ENCODE peak calls at places on chromosomes 13 and 19, in four cellular contexts. J, U, L and B are unnamed samples.
A peak's percentile ranks its signal among the peaks of the same experiment; 100 is the strongest.

GRCh38 chr13:25463496-25463895 is 91.7 kb downstream of the ATP8A2 start:
- DNase-seq in J (no peak), U (no peak), L (no peak), B (no peak)

GRCh38 chr19:52923782-52924593 is 760 bp upstream of the ZNF888 start:
- DNase-seq in J (peak; percentile 48), U (peak; percentile 9), L (no peak), B (no peak)

GRCh38 chr13:60577761-60578160 is 180.7 kb downstream of the TDRD3 start:
- DNase-seq in J (no peak), U (no peak), L (no peak), B (no peak)

GRCh38 chr19:34712606-34713261 is 21.3 kb upstream of the ZNF181 start:
- DNase-seq in J (peak; percentile 82), U (peak; percentile 53), L (no peak), B (peak; percentile 50)

GRCh38 chr19:5934779-5935472 is 20.9 kb downstream of the CAPS start:
- DNase-seq in J (peak; percentile 86), U (no peak), L (no peak), B (no peak)

GRCh38 chr19:46766569-46767317 is 20.5 kb upstream of the STRN4 start:
- DNase-seq in J (no peak), U (no peak), L (no peak), B (peak; percentile 78)

GRCh38 chr13:51935326-51936171 is 73.8 kb downstream of the CCDC70 start:
- DNase-seq in J (peak; percentile 4), U (no peak), L (no peak), B (no peak)

GRCh38 chr13:53921473-53921872 is 892.9 kb downstream of the OLFM4 start:
- DNase-seq in J (no peak), U (no peak), L (no peak), B (no peak)

GRCh38 chr19:875265-875879 is 15.9 kb downstream of the CFD start:
- DNase-seq in J (no peak), U (no peak), L (no peak), B (no peak)

GRCh38 chr13:29676941-29677452 is 81.5 kb upstream of the SLC7A1 start:
- DNase-seq in J (peak; percentile 23), U (no peak), L (no peak), B (no peak)

GRCh38 chr19:13012690-13013608 is 17.7 kb downstream of the NFIX start:
- DNase-seq in J (peak; percentile 85), U (peak; percentile 73), L (no peak), B (peak; percentile 62)

GRCh38 chr19:18396471-18397241 is 766 bp downstream of the LRRC25 start:
- DNase-seq in J (no peak), U (no peak), L (no peak), B (no peak)

GRCh38 chr13:43769552-43769951 is 17.2 kb downstream of the ENOX1 start:
- DNase-seq in J (no peak), U (no peak), L (no peak), B (no peak)

GRCh38 chr19:7908078-7908699 is 4.5 kb downstream of the MAP2K7 start:
- DNase-seq in J (no peak), U (no peak), L (no peak), B (no peak)

GRCh38 chr19:1067341-1068103 is 555 bp downstream of the ARHGAP45 start:
- DNase-seq in J (no peak), U (no peak), L (no peak), B (no peak)

GRCh38 chr13:23979361-23980159 is 82.3 kb upstream of the C1QTNF9B start:
- DNase-seq in J (peak; percentile 82), U (peak; percentile 53), L (peak; percentile 25), B (peak; percentile 76)

GRCh38 chr13:51339952-51340732 is 651 bp downstream of the SERPINE3 start:
- DNase-seq in J (peak; percentile 47), U (no peak), L (no peak), B (no peak)

GRCh38 chr13:110323172-110323851 is 16.2 kb downstream of the COL4A2 start:
- DNase-seq in J (peak; percentile 72), U (no peak), L (peak; percentile 95), B (no peak)

GRCh38 chr19:34269968-34270621 is 15.7 kb downstream of the GARRE1 start:
- DNase-seq in J (peak; percentile 50), U (peak; percentile 27), L (peak; percentile 68), B (peak; percentile 64)

GRCh38 chr13:94914829-94915228 is 202.5 kb upstream of the SOX21 start:
- DNase-seq in J (peak; percentile 14), U (no peak), L (no peak), B (no peak)

GRCh38 chr19:7224205-7224833 is 69.9 kb downstream of the INSR start:
- DNase-seq in J (peak; percentile 68), U (peak; percentile 79), L (no peak), B (no peak)

GRCh38 chr19:17754634-17755532 is 3.6 kb downstream of the FCHO1 start:
- DNase-seq in J (no peak), U (no peak), L (no peak), B (peak; percentile 82)

GRCh38 chr19:1076046-1076386 is 9.0 kb downstream of the ARHGAP45 start:
- DNase-seq in J (no peak), U (no peak), L (no peak), B (no peak)

GRCh38 chr19:13689050-13689449 is 75.3 kb upstream of the MRI1 start:
- DNase-seq in J (peak; percentile 40), U (no peak), L (no peak), B (no peak)

GRCh38 chr19:5090780-5091575 is 122.1 kb downstream of the KDM4B start:
- DNase-seq in J (peak; percentile 36), U (peak; percentile 33), L (no peak), B (no peak)

GRCh38 chr19:49499030-49499670 is 2.9 kb downstream of the RPS11 start:
- DNase-seq in J (no peak), U (no peak), L (no peak), B (no peak)

GRCh38 chr19:28898279-28898678 is 314.7 kb downstream of the UQCRFS1 start:
- DNase-seq in J (no peak), U (no peak), L (no peak), B (no peak)

GRCh38 chr19:33054623-33055022 is 10.1 kb downstream of the RHPN2 start:
- DNase-seq in J (no peak), U (no peak), L (no peak), B (no peak)

GRCh38 chr19:596263-596655 is 6.6 kb downstream of the HCN2 start:
- DNase-seq in J (no peak), U (no peak), L (no peak), B (no peak)

GRCh38 chr19:6118043-6118442 is 7.7 kb upstream of the RFX2 start:
- DNase-seq in J (no peak), U (no peak), L (no peak), B (no peak)

GRCh38 chr13:35140831-35141230 is 198.8 kb downstream of the NBEA start:
- DNase-seq in J (peak; percentile 11), U (no peak), L (no peak), B (no peak)

GRCh38 chr13:30004204-30004603 is 153.8 kb upstream of the UBL3 start:
- DNase-seq in J (peak; percentile 61), U (no peak), L (no peak), B (no peak)

GRCh38 chr13:53189162-53189561 is 160.5 kb downstream of the OLFM4 start:
- DNase-seq in J (no peak), U (no peak), L (no peak), B (no peak)

DNA sequence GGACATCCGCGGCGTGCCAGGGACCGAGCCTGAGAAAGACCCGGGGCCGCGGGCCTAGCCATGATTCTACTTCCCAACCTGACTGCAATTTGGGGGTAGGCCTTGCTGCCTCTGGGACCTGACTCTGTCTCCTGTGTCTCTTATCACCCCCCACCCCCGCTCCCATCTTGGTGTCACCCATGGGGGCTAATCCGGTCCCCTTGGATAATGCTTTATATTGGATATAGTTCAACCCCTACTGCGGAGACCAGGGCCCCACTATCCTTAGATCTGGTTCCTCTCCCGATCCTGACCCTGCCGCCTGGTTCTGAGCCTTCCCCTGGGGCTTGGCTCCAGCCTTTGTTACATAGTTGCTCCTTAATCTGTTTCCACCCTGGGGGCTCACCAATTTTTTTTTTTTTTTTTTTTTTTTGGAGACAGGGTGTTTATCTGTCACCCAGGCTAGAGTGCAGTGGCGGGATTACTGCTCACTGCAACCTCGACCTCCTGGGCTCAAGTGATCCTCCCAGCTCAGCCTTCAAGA is 1.3 kb downstream of the BLOC1S3 start:
- DNase-seq in J (no peak), U (no peak), L (no peak), B (no peak)
- TF ChIP-seq CTCF in J (no peak), U (no peak), L (no peak), B (no peak)

DNA sequence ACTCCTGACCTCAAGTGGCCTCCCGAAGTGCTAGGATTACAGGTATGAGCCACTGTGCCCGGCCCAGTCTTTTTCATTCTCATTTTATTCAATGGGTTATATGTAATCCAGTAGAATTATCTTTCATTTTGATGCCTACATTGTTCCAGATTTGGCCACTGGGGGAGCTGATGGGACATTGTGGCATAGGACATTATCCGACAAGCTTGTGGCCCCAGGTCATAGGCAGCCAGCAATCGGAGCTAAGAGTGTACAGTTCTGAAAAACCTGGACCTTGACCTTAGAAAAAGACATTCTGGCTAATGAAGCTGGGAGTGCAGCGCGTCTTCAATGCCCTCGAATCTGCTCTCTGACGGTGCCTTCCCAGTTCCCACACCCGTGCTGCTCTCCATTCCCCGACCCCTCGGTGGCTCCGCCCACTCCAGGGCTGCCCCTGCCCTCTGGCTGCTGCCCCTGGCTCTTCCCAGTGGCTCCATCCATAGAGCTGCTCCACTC is 108.7 kb downstream of the TEX29 start:
- DNase-seq in J (peak; percentile 30), U (peak; percentile 63), L (no peak), B (peak; percentile 47)
- TF ChIP-seq CTCF in J (peak; percentile 64), U (peak; percentile 62), L (peak; percentile 63), B (peak; percentile 32)

DNA sequence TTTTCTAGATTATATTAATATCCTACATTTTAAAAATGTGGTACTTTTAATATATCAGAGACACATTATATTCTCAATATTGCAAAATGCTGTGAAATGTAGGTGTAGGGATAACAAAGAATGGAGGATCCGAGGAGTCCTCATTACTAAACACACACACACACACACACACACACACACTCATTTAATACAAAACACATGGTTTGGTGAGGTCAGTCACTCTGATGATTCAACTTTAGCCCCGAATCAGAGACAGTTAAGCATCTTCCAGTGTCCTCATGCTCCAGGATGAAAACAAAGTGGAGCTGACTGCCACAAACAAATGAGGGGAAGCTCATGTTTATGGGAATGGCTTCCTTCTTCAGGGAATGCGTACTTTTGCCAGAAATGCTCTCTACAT is 147.5 kb downstream of the CYSLTR2 start:
- DNase-seq in J (peak; percentile 99), U (no peak), L (no peak), B (no peak)
- TF ChIP-seq CTCF in J (no peak), U (no peak), L (no peak), B (no peak)

DNA sequence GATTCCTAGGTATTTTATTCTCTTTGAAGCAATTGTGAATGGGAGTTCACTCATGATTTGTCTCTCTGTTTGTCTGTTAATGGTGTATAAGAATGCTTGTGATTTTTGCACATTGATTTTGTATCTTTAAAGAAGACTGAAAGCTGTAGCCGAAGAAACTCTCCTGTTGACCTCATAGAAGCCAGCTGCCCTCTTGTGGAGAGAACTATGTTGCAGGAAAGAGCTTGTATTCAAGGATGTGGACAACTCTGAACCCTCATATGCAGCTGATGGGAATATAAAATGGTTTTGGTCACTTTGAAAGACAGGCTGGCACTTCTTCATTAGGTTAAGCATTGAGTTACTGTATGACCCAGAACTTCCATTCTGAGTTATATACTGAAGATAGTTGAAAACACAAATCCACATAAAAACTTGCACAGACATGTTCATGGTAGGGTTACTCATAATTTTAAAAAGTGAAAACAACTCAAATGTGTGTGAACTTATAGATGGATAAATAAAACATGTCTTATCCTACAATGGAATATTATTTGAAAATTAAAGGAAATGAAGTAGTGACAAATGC is 65.8 kb upstream of the SLITRK6 start:
- DNase-seq in J (peak; percentile 2), U (no peak), L (no peak), B (no peak)
- TF ChIP-seq CTCF in J (peak; percentile 8), U (no peak), L (peak; percentile 47), B (no peak)

GRCh38 chr19:39765091-39766076 is 13.3 kb upstream of the LEUTX start:
- DNase-seq in J (peak; percentile 56), U (peak; percentile 21), L (no peak), B (no peak)
- TF ChIP-seq CTCF in J (peak; percentile 84), U (peak; percentile 56), L (peak; percentile 84), B (peak; percentile 38)